ENCODE peak calls at places on chromosomes 3 and 15, in five cellular contexts. Y is H9, T is neuronal stem cell, B is IMR-90, V is mesendoderm. U is an unnamed sample.

GRCh38 chr15:66151809-66152208 is 101.7 kb downstream of the MEGF11 start:
- DNase-seq in Y (peak), T (no peak), B (no peak), V (no peak), U (no peak)

GRCh38 chr3:30098206-30098605 is 508.2 kb upstream of the TGFBR2 start:
- DNase-seq in Y (no peak), T (no peak), B (peak), V (no peak), U (no peak)

GRCh38 chr3:179452166-179452544 is 885 bp upstream of the GNB4 start:
- DNase-seq in Y (no peak), T (no peak), B (peak), V (peak), U (no peak)

GRCh38 chr3:195911946-195912270 is 3.6 kb upstream of the TNK2 start:
- DNase-seq in Y (peak), T (no peak), B (no peak), V (peak), U (no peak)

GRCh38 chr3:100032262-100032661 is 82.0 kb downstream of the FILIP1L start:
- DNase-seq in Y (no peak), T (no peak), B (peak), V (peak), U (no peak)

GRCh38 chr15:67927501-67928156 is 87.8 kb upstream of the RNU6-1 start:
- DNase-seq in Y (no peak), T (no peak), B (peak), V (peak), U (no peak)

GRCh38 chr15:44157679-44158078 is 37.4 kb downstream of the FRMD5 start:
- DNase-seq in Y (no peak), T (no peak), B (peak), V (no peak), U (no peak)

GRCh38 chr3:40382617-40382979 is 4.4 kb upstream of the ENTPD3 start:
- DNase-seq in Y (no peak), T (no peak), B (no peak), V (no peak), U (no peak)

GRCh38 chr15:79978694-79979519 is 7.9 kb upstream of the BCL2A1 start:
- DNase-seq in Y (no peak), T (no peak), B (peak), V (no peak), U (no peak)

GRCh38 chr3:128607710-128608048 is 42.9 kb downstream of the RPN1 start:
- DNase-seq in Y (no peak), T (no peak), B (no peak), V (no peak), U (no peak)

GRCh38 chr3:11195201-11195600 is 40.9 kb downstream of the HRH1 start:
- DNase-seq in Y (no peak), T (no peak), B (no peak), V (no peak), U (no peak)

GRCh38 chr15:56989411-56989924 is 71.0 kb downstream of the TCF12 start:
- DNase-seq in Y (no peak), T (no peak), B (peak), V (no peak), U (no peak)

GRCh38 chr15:70091649-70092461 is 5.9 kb downstream of the TLE3 start:
- DNase-seq in Y (no peak), T (no peak), B (no peak), V (peak), U (no peak)

GRCh38 chr15:96544162-96544756 is 213.8 kb downstream of the NR2F2 start:
- DNase-seq in Y (no peak), T (peak), B (no peak), V (no peak), U (no peak)

GRCh38 chr3:158727499-158728377 is 4.5 kb downstream of the RARRES1 start:
- DNase-seq in Y (peak), T (peak), B (peak), V (peak), U (no peak)

GRCh38 chr3:99753268-99753975 is 64.2 kb upstream of the CMSS1 start:
- DNase-seq in Y (peak), T (peak), B (peak), V (peak), U (peak)

GRCh38 chr15:41337631-41338522 is 5.2 kb downstream of the NUSAP1 start:
- DNase-seq in Y (no peak), T (no peak), B (no peak), V (peak), U (no peak)

GRCh38 chr3:66675383-66675782 is 174.6 kb upstream of the LRIG1 start:
- DNase-seq in Y (no peak), T (no peak), B (peak), V (no peak), U (no peak)

GRCh38 chr3:119301001-119301400 is 6.8 kb downstream of the ARHGAP31 start:
- DNase-seq in Y (no peak), T (no peak), B (no peak), V (no peak), U (no peak)

GRCh38 chr3:86973440-86973839 is 17.5 kb downstream of the VGLL3 start:
- DNase-seq in Y (no peak), T (no peak), B (peak), V (peak), U (no peak)

GRCh38 chr3:89472101-89472500 is 364.7 kb downstream of the EPHA3 start:
- DNase-seq in Y (no peak), T (no peak), B (no peak), V (no peak), U (no peak)

GRCh38 chr15:81170504-81170903 is 26.2 kb upstream of the IL16 start:
- DNase-seq in Y (no peak), T (no peak), B (no peak), V (no peak), U (no peak)

GRCh38 chr15:43769584-43770228 is 7.1 kb downstream of the ELL3 start:
- DNase-seq in Y (peak), T (no peak), B (peak), V (peak), U (peak)

GRCh38 chr3:161305095-161305991 is 66.0 kb downstream of the SPTSSB start:
- DNase-seq in Y (no peak), T (no peak), B (peak), V (no peak), U (no peak)

GRCh38 chr3:9795212-9795611 is 2.3 kb downstream of the ARPC4 start:
- DNase-seq in Y (no peak), T (no peak), B (no peak), V (no peak), U (no peak)

GRCh38 chr15:63920504-63921178 is 86.9 kb upstream of the HERC1 start:
- DNase-seq in Y (no peak), T (no peak), B (no peak), V (no peak), U (no peak)

GRCh38 chr3:56761887-56762605 is 39.7 kb downstream of the ARHGEF3 start:
- DNase-seq in Y (no peak), T (no peak), B (peak), V (no peak), U (no peak)

GRCh38 chr15:42348083-42348482 is 11.2 kb upstream of the CAPN3 start:
- DNase-seq in Y (no peak), T (no peak), B (peak), V (no peak), U (no peak)

GRCh38 chr15:43150171-43150929 is 17.0 kb downstream of the TMEM62 start:
- DNase-seq in Y (no peak), T (no peak), B (peak), V (peak), U (no peak)

GRCh38 chr3:29171583-29171990 is 109.3 kb upstream of the RBMS3 start:
- DNase-seq in Y (no peak), T (no peak), B (peak), V (no peak), U (no peak)

GRCh38 chr3:66037986-66038369 is 740 bp downstream of the MAGI1 start:
- DNase-seq in Y (no peak), T (no peak), B (no peak), V (no peak), U (no peak)

GRCh38 chr3:177201707-177202397 is 4.6 kb upstream of the TBL1XR1 start:
- DNase-seq in Y (no peak), T (no peak), B (peak), V (no peak), U (no peak)

GRCh38 chr3:29871087-29871486 is 590.2 kb downstream of the RBMS3 start:
- DNase-seq in Y (no peak), T (no peak), B (no peak), V (peak), U (no peak)

GRCh38 chr3:181493423-181493822 is 218.3 kb upstream of the SOX2 start:
- DNase-seq in Y (no peak), T (no peak), B (peak), V (no peak), U (no peak)

GRCh38 chr3:34361921-34362320 is 563.5 kb downstream of the PDCD6IP start:
- DNase-seq in Y (no peak), T (no peak), B (no peak), V (no peak), U (no peak)

DNA sequence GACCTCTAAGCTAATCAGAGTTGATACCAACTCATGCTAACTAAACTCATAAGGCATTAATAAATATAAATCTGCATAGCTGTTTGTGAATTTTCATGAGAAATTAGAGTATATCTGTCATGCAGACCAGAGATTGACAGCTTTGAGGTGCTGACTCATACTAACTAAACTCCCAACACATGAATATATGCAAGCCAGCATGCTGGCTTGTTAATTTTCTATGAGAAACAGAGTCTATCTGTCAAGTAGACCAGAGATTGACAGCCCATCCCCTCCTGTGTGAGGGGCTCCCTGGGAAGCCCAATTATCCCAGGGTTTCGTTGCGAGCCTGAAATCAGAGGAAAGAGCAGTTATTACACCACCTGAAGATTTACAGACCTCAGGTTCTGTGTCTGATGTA is 69.3 kb downstream of the CD47 start:
- DNase-seq in Y (no peak), T (no peak), B (no peak), V (no peak), U (no peak)
- H4K8ac ChIP-seq in Y (no peak), T (no peak), B (no peak), V (no peak), U (no peak)

GRCh38 chr3:131470377-131470776 is 32.4 kb downstream of the MRPL3 start:
- DNase-seq in Y (no peak), T (no peak), B (no peak), V (no peak), U (no peak)
- H4K8ac ChIP-seq in Y (no peak), T (no peak), B (no peak), V (no peak), U (no peak)

GRCh38 chr3:113002676-113003075 is 11.9 kb downstream of the GTPBP8 start:
- DNase-seq in Y (no peak), T (no peak), B (no peak), V (peak), U (no peak)

GRCh38 chr3:113006350-113007056 is 15.7 kb downstream of the GTPBP8 start:
- DNase-seq in Y (no peak), T (no peak), B (no peak), V (no peak), U (no peak)

GRCh38 chr3:113002033-113002432 is 11.2 kb downstream of the GTPBP8 start:
- DNase-seq in Y (no peak), T (no peak), B (no peak), V (no peak), U (no peak)

GRCh38 chr3:113008117-113008516 is 17.3 kb downstream of the GTPBP8 start:
- DNase-seq in Y (no peak), T (no peak), B (peak), V (no peak), U (no peak)

GRCh38 chr3:113005622-113006021 is 14.8 kb downstream of the GTPBP8 start:
- DNase-seq in Y (no peak), T (no peak), B (no peak), V (no peak), U (no peak)
- H4K8ac ChIP-seq in Y (no peak), T (no peak), B (no peak), V (no peak), U (no peak)

GRCh38 chr3:183262979-183263378 is 9.9 kb downstream of the B3GNT5 start:
- DNase-seq in Y (no peak), T (no peak), B (no peak), V (no peak), U (no peak)
- H4K8ac ChIP-seq in Y (no peak), T (no peak), B (no peak), V (no peak), U (no peak)

DNA sequence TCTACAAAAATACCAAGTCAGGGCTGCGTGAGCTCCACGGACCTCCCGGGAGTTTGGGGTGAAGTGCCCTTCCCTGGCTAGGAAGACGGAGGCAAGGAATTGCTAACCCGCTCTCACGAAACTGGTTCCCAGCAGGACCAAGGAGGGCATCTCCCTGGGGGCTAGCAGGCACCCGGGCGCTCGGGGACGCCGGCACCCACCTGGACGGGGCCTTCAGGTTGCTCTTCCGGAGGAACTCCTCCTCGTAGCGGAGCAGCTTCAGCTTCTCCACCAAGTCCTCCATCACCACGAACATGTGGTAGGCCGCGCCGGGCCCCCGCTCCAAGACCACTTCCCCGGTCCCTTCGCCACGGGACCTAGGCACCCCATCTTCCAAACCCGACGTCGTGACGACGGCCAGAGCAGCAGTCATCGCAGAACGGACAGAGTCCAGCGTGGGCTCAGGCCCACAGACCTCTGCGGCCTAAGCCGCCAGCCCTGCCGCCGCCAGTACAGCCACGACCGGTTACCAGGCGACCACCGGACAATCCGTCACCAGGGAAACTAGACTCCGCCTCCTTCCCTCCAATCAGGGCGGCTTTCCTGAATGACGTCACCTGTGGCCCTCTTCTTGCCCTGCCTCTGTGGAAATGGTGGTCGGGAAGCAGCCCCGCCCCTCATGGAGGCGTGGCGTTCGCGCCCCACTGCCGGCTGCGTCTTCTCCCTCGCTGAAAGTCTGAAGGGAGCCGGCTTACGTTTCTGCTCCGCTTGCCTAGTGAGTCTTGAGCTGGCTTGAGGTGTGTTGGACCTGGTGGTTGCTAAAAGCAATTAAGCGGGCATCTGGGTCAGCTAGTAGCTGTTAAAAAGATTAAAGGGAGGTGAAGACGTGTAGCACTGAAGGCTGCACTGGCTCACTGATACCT is at the start of gene IFT57:
- DNase-seq in Y (peak), T (peak), B (peak), V (peak), U (peak)
- H4K8ac ChIP-seq in Y (no peak), T (no peak), B (peak), V (no peak), U (peak)

DNA sequence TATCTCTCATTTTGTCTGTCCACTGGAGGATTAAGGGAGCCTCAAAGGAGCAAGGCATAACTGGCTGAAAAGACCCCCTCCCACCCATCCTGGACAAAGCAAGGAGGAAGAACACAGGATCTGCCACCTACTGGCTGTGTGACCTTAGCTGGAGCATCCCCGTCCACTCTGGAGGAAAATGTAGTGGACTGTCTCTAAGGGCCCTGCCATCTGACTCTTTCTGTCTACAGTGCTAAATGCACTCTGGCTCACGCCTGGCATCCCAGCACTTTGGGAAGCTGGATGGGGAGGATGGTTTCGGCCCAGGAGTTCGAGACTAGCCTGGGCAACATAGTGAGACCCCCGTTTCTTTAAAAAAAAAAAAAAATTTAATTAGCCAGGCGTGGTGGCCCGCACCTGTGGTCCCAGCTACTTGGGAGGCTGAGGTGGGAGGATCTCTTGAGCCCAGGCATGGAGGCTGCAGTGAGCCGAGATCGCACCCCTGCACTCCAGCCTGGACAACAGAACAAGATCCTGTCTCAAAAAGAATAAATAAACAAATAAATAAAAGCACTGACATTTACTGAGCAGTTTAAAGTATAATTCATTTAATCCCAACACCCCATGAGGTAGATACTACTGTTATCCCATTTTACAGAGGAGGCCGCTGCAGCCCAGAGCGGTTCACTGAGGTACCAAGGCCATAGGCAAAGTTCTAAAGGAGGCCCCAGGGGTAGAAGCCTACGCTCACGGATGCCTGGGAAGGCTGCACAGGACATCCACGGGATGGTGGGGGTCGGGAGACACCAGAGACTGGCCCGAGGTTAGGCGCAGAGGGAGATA is 1.1 kb downstream of the TBC1D2B start:
- DNase-seq in Y (no peak), T (no peak), B (no peak), V (peak), U (no peak)
- H4K8ac ChIP-seq in Y (no peak), T (no peak), B (peak), V (no peak), U (peak)